ENCODE peak calls at places on chromosome 21, in nine cellular contexts. One of them, this sample, is unnamed.

GRCh38 chr21:33731447-33731846 is 89.1 kb downstream of the ITSN1 start:
- DNase-seq in lower leg skin: no peak
- DNase-seq in kidney: no peak
- DNase-seq in fibroblast of pulmonary artery: peak
- DNase-seq in fibroblast of mammary gland: no peak
- DNase-seq in Panc1: no peak
- DNase-seq in skeletal muscle cell: no peak
- DNase-seq in GM12865: no peak
- DNase-seq in endodermal cell: no peak
- DNase-seq in this sample: no peak

GRCh38 chr21:37269481-37269880 is 2.3 kb upstream of the VPS26C start:
- DNase-seq in lower leg skin: no peak
- DNase-seq in kidney: no peak
- DNase-seq in fibroblast of pulmonary artery: no peak
- DNase-seq in fibroblast of mammary gland: no peak
- DNase-seq in Panc1: no peak
- DNase-seq in skeletal muscle cell: no peak
- DNase-seq in GM12865: no peak
- DNase-seq in endodermal cell: no peak
- DNase-seq in this sample: no peak

GRCh38 chr21:32442566-32443318 is 30.2 kb downstream of the EVA1C start:
- DNase-seq in lower leg skin: no peak
- DNase-seq in kidney: no peak
- DNase-seq in fibroblast of pulmonary artery: peak
- DNase-seq in fibroblast of mammary gland: peak
- DNase-seq in Panc1: no peak
- DNase-seq in skeletal muscle cell: no peak
- DNase-seq in GM12865: no peak
- DNase-seq in endodermal cell: no peak
- DNase-seq in this sample: no peak

GRCh38 chr21:45409466-45410150 is 4.6 kb downstream of the COL18A1 start:
- DNase-seq in lower leg skin: no peak
- DNase-seq in kidney: peak
- DNase-seq in fibroblast of pulmonary artery: no peak
- DNase-seq in fibroblast of mammary gland: peak
- DNase-seq in Panc1: no peak
- DNase-seq in skeletal muscle cell: no peak
- DNase-seq in GM12865: no peak
- DNase-seq in endodermal cell: peak
- DNase-seq in this sample: peak

GRCh38 chr21:26851109-26851944 is 6.1 kb upstream of the ADAMTS1 start:
- DNase-seq in lower leg skin: no peak
- DNase-seq in kidney: no peak
- DNase-seq in fibroblast of pulmonary artery: no peak
- DNase-seq in fibroblast of mammary gland: no peak
- DNase-seq in Panc1: no peak
- DNase-seq in skeletal muscle cell: no peak
- DNase-seq in GM12865: no peak
- DNase-seq in endodermal cell: peak
- DNase-seq in this sample: no peak

GRCh38 chr21:32426066-32426465 is 13.6 kb downstream of the EVA1C start:
- DNase-seq in lower leg skin: no peak
- DNase-seq in kidney: no peak
- DNase-seq in fibroblast of pulmonary artery: no peak
- DNase-seq in fibroblast of mammary gland: no peak
- DNase-seq in Panc1: no peak
- DNase-seq in skeletal muscle cell: no peak
- DNase-seq in GM12865: no peak
- DNase-seq in endodermal cell: no peak
- DNase-seq in this sample: no peak

GRCh38 chr21:42009018-42009830 is 936 bp downstream of the ZBTB21 start:
- DNase-seq in lower leg skin: peak
- DNase-seq in kidney: peak
- DNase-seq in fibroblast of pulmonary artery: peak
- DNase-seq in fibroblast of mammary gland: peak
- DNase-seq in Panc1: no peak
- DNase-seq in skeletal muscle cell: no peak
- DNase-seq in GM12865: peak
- DNase-seq in endodermal cell: peak
- DNase-seq in this sample: peak

GRCh38 chr21:29697555-29698193 is 242.1 kb downstream of the GRIK1 start:
- DNase-seq in lower leg skin: no peak
- DNase-seq in kidney: no peak
- DNase-seq in fibroblast of pulmonary artery: peak
- DNase-seq in fibroblast of mammary gland: peak
- DNase-seq in Panc1: no peak
- DNase-seq in skeletal muscle cell: no peak
- DNase-seq in GM12865: peak
- DNase-seq in endodermal cell: no peak
- DNase-seq in this sample: no peak

GRCh38 chr21:37828515-37828914 is 87.7 kb downstream of the KCNJ6 start:
- DNase-seq in lower leg skin: no peak
- DNase-seq in kidney: no peak
- DNase-seq in fibroblast of pulmonary artery: no peak
- DNase-seq in fibroblast of mammary gland: no peak
- DNase-seq in Panc1: no peak
- DNase-seq in skeletal muscle cell: no peak
- DNase-seq in GM12865: no peak
- DNase-seq in endodermal cell: no peak
- DNase-seq in this sample: peak

GRCh38 chr21:42622284-42622683 is 31.1 kb upstream of the PDE9A start:
- DNase-seq in lower leg skin: no peak
- DNase-seq in kidney: no peak
- DNase-seq in fibroblast of pulmonary artery: no peak
- DNase-seq in fibroblast of mammary gland: no peak
- DNase-seq in Panc1: no peak
- DNase-seq in skeletal muscle cell: no peak
- DNase-seq in GM12865: no peak
- DNase-seq in endodermal cell: no peak
- DNase-seq in this sample: no peak

GRCh38 chr21:42848932-42849758 is 30.2 kb downstream of the WDR4 start:
- DNase-seq in lower leg skin: no peak
- DNase-seq in kidney: peak
- DNase-seq in fibroblast of pulmonary artery: no peak
- DNase-seq in fibroblast of mammary gland: no peak
- DNase-seq in Panc1: no peak
- DNase-seq in skeletal muscle cell: no peak
- DNase-seq in GM12865: no peak
- DNase-seq in endodermal cell: no peak
- DNase-seq in this sample: no peak

GRCh38 chr21:34205811-34206635 is 132.6 kb downstream of the MRPS6 start:
- DNase-seq in lower leg skin: no peak
- DNase-seq in kidney: no peak
- DNase-seq in fibroblast of pulmonary artery: no peak
- DNase-seq in fibroblast of mammary gland: peak
- DNase-seq in Panc1: no peak
- DNase-seq in skeletal muscle cell: no peak
- DNase-seq in GM12865: peak
- DNase-seq in endodermal cell: no peak
- DNase-seq in this sample: no peak

GRCh38 chr21:31772674-31773555 is 41.0 kb upstream of the SCAF4 start:
- DNase-seq in lower leg skin: no peak
- DNase-seq in kidney: no peak
- DNase-seq in fibroblast of pulmonary artery: no peak
- DNase-seq in fibroblast of mammary gland: no peak
- DNase-seq in Panc1: no peak
- DNase-seq in skeletal muscle cell: no peak
- DNase-seq in GM12865: peak
- DNase-seq in endodermal cell: no peak
- DNase-seq in this sample: no peak

GRCh38 chr21:26437326-26438009 is 135.6 kb downstream of the CYYR1 start:
- DNase-seq in lower leg skin: no peak
- DNase-seq in kidney: no peak
- DNase-seq in fibroblast of pulmonary artery: peak
- DNase-seq in fibroblast of mammary gland: peak
- DNase-seq in Panc1: no peak
- DNase-seq in skeletal muscle cell: peak
- DNase-seq in GM12865: peak
- DNase-seq in endodermal cell: no peak
- DNase-seq in this sample: no peak

GRCh38 chr21:44845418-44846200 is 27.7 kb upstream of the SUMO3 start:
- DNase-seq in lower leg skin: no peak
- DNase-seq in kidney: peak
- DNase-seq in fibroblast of pulmonary artery: peak
- DNase-seq in fibroblast of mammary gland: peak
- DNase-seq in Panc1: no peak
- DNase-seq in skeletal muscle cell: no peak
- DNase-seq in GM12865: peak
- DNase-seq in endodermal cell: peak
- DNase-seq in this sample: peak

GRCh38 chr21:37263827-37264226 is 3.3 kb downstream of the VPS26C start:
- DNase-seq in lower leg skin: no peak
- DNase-seq in kidney: no peak
- DNase-seq in fibroblast of pulmonary artery: no peak
- DNase-seq in fibroblast of mammary gland: peak
- DNase-seq in Panc1: no peak
- DNase-seq in skeletal muscle cell: no peak
- DNase-seq in GM12865: no peak
- DNase-seq in endodermal cell: no peak
- DNase-seq in this sample: no peak

GRCh38 chr21:28342229-28342810 is 650.4 kb downstream of the LTN1 start:
- DNase-seq in lower leg skin: no peak
- DNase-seq in kidney: no peak
- DNase-seq in fibroblast of pulmonary artery: peak
- DNase-seq in fibroblast of mammary gland: no peak
- DNase-seq in Panc1: no peak
- DNase-seq in skeletal muscle cell: peak
- DNase-seq in GM12865: no peak
- DNase-seq in endodermal cell: no peak
- DNase-seq in this sample: no peak
- H3K4me3 ChIP-seq in lower leg skin: no peak
- H3K4me3 ChIP-seq in kidney: no peak
- H3K4me3 ChIP-seq in fibroblast of pulmonary artery: no peak
- H3K4me3 ChIP-seq in fibroblast of mammary gland: no peak
- H3K4me3 ChIP-seq in Panc1: no peak
- H3K4me3 ChIP-seq in skeletal muscle cell: no peak
- H3K4me3 ChIP-seq in GM12865: no peak
- H3K4me3 ChIP-seq in endodermal cell: no peak
- H3K4me3 ChIP-seq in this sample: no peak

DNA sequence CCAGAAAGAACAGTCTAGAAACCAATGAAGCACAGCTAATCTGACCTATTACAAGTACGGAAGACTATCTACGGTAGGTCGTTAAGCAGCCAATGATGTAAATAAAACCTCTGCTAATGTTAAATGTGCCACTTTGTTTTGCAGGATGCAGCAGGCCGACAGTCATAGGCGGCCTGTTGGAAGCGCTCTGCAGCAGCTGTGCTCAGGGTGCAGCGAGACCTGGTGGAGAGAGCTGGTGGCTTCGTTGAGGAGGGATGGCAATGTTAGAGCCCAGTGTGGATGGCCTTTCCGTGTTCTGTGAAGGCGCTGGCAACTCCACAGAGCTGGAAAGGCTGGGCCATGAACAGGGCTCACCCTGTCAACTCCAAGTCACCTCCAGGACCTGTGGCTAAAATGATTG is 87.3 kb downstream of the PCP4 start:
- DNase-seq in lower leg skin: no peak
- DNase-seq in kidney: no peak
- DNase-seq in fibroblast of pulmonary artery: no peak
- DNase-seq in fibroblast of mammary gland: no peak
- DNase-seq in Panc1: no peak
- DNase-seq in skeletal muscle cell: no peak
- DNase-seq in GM12865: no peak
- DNase-seq in endodermal cell: no peak
- DNase-seq in this sample: no peak
- H3K4me3 ChIP-seq in lower leg skin: no peak
- H3K4me3 ChIP-seq in kidney: no peak
- H3K4me3 ChIP-seq in fibroblast of pulmonary artery: no peak
- H3K4me3 ChIP-seq in fibroblast of mammary gland: no peak
- H3K4me3 ChIP-seq in Panc1: no peak
- H3K4me3 ChIP-seq in skeletal muscle cell: no peak
- H3K4me3 ChIP-seq in GM12865: no peak
- H3K4me3 ChIP-seq in endodermal cell: peak
- H3K4me3 ChIP-seq in this sample: no peak

GRCh38 chr21:35853321-35853922 is 206.9 kb downstream of the SETD4 start:
- DNase-seq in lower leg skin: no peak
- DNase-seq in kidney: no peak
- DNase-seq in fibroblast of pulmonary artery: no peak
- DNase-seq in fibroblast of mammary gland: peak
- DNase-seq in Panc1: no peak
- DNase-seq in skeletal muscle cell: no peak
- DNase-seq in GM12865: no peak
- DNase-seq in endodermal cell: no peak
- DNase-seq in this sample: no peak

GRCh38 chr21:35850029-35850428 is 210.3 kb downstream of the SETD4 start:
- DNase-seq in lower leg skin: peak
- DNase-seq in kidney: no peak
- DNase-seq in fibroblast of pulmonary artery: peak
- DNase-seq in fibroblast of mammary gland: peak
- DNase-seq in Panc1: no peak
- DNase-seq in skeletal muscle cell: peak
- DNase-seq in GM12865: no peak
- DNase-seq in endodermal cell: no peak
- DNase-seq in this sample: no peak

GRCh38 chr21:35852820-35853219 is 207.5 kb downstream of the SETD4 start:
- DNase-seq in lower leg skin: no peak
- DNase-seq in kidney: no peak
- DNase-seq in fibroblast of pulmonary artery: no peak
- DNase-seq in fibroblast of mammary gland: no peak
- DNase-seq in Panc1: no peak
- DNase-seq in skeletal muscle cell: no peak
- DNase-seq in GM12865: no peak
- DNase-seq in endodermal cell: no peak
- DNase-seq in this sample: no peak

GRCh38 chr21:35849131-35849530 is 211.2 kb downstream of the SETD4 start:
- DNase-seq in lower leg skin: no peak
- DNase-seq in kidney: no peak
- DNase-seq in fibroblast of pulmonary artery: peak
- DNase-seq in fibroblast of mammary gland: no peak
- DNase-seq in Panc1: no peak
- DNase-seq in skeletal muscle cell: no peak
- DNase-seq in GM12865: no peak
- DNase-seq in endodermal cell: no peak
- DNase-seq in this sample: no peak

GRCh38 chr21:35850542-35851103 is 209.7 kb downstream of the SETD4 start:
- DNase-seq in lower leg skin: no peak
- DNase-seq in kidney: no peak
- DNase-seq in fibroblast of pulmonary artery: no peak
- DNase-seq in fibroblast of mammary gland: peak
- DNase-seq in Panc1: no peak
- DNase-seq in skeletal muscle cell: no peak
- DNase-seq in GM12865: no peak
- DNase-seq in endodermal cell: peak
- DNase-seq in this sample: no peak
- H3K4me3 ChIP-seq in lower leg skin: no peak
- H3K4me3 ChIP-seq in kidney: no peak
- H3K4me3 ChIP-seq in fibroblast of pulmonary artery: no peak
- H3K4me3 ChIP-seq in fibroblast of mammary gland: no peak
- H3K4me3 ChIP-seq in Panc1: no peak
- H3K4me3 ChIP-seq in skeletal muscle cell: no peak
- H3K4me3 ChIP-seq in GM12865: no peak
- H3K4me3 ChIP-seq in endodermal cell: no peak
- H3K4me3 ChIP-seq in this sample: no peak

GRCh38 chr21:46637952-46638746 is 2.7 kb downstream of the PRMT2 start:
- DNase-seq in lower leg skin: no peak
- DNase-seq in kidney: no peak
- DNase-seq in fibroblast of pulmonary artery: no peak
- DNase-seq in fibroblast of mammary gland: peak
- DNase-seq in Panc1: no peak
- DNase-seq in skeletal muscle cell: no peak
- DNase-seq in GM12865: peak
- DNase-seq in endodermal cell: no peak
- DNase-seq in this sample: no peak
- H3K4me3 ChIP-seq in lower leg skin: no peak
- H3K4me3 ChIP-seq in kidney: peak
- H3K4me3 ChIP-seq in fibroblast of pulmonary artery: peak
- H3K4me3 ChIP-seq in fibroblast of mammary gland: no peak
- H3K4me3 ChIP-seq in Panc1: no peak
- H3K4me3 ChIP-seq in skeletal muscle cell: no peak
- H3K4me3 ChIP-seq in GM12865: no peak
- H3K4me3 ChIP-seq in endodermal cell: peak
- H3K4me3 ChIP-seq in this sample: no peak